ENCODE peak calls at places on chromosomes 5 and 9, in seven cellular contexts. One of them, this sample, is unnamed.
A peak's percentile ranks its signal among the peaks of the same experiment; 100 is the strongest.

GRCh38 chr5:6676702-6677101 is 36.5 kb upstream of the TENT4A start:
- DNase-seq in right atrium auricular region: no peak
- DNase-seq in gastrocnemius medialis: no peak
- DNase-seq in A549: no peak
- DNase-seq in fibroblast of lung: no peak
- DNase-seq in left ventricle myocardium inferior: no peak
- DNase-seq in GM12878: no peak
- DNase-seq in this sample: no peak

GRCh38 chr5:175840050-175840841 is 31.1 kb upstream of the CPLX2 start:
- DNase-seq in right atrium auricular region: no peak
- DNase-seq in gastrocnemius medialis: no peak
- DNase-seq in A549: no peak
- DNase-seq in fibroblast of lung: peak; percentile 33
- DNase-seq in left ventricle myocardium inferior: no peak
- DNase-seq in GM12878: no peak
- DNase-seq in this sample: no peak

GRCh38 chr5:122019936-122020590 is 58.0 kb downstream of the LOX start:
- DNase-seq in right atrium auricular region: no peak
- DNase-seq in gastrocnemius medialis: no peak
- DNase-seq in A549: no peak
- DNase-seq in fibroblast of lung: no peak
- DNase-seq in left ventricle myocardium inferior: no peak
- DNase-seq in GM12878: no peak
- DNase-seq in this sample: no peak

GRCh38 chr9:8437878-8438277 is 638.3 kb upstream of the DMAC1 start:
- DNase-seq in right atrium auricular region: no peak
- DNase-seq in gastrocnemius medialis: no peak
- DNase-seq in A549: no peak
- DNase-seq in fibroblast of lung: no peak
- DNase-seq in left ventricle myocardium inferior: no peak
- DNase-seq in GM12878: no peak
- DNase-seq in this sample: no peak

GRCh38 chr5:58410441-58410840 is 49.4 kb downstream of the PLK2 start:
- DNase-seq in right atrium auricular region: no peak
- DNase-seq in gastrocnemius medialis: no peak
- DNase-seq in A549: peak; percentile 18
- DNase-seq in fibroblast of lung: peak; percentile 78
- DNase-seq in left ventricle myocardium inferior: no peak
- DNase-seq in GM12878: no peak
- DNase-seq in this sample: no peak

GRCh38 chr5:150522504-150523464 is 14.9 kb downstream of the NDST1 start:
- DNase-seq in right atrium auricular region: no peak
- DNase-seq in gastrocnemius medialis: no peak
- DNase-seq in A549: no peak
- DNase-seq in fibroblast of lung: no peak
- DNase-seq in left ventricle myocardium inferior: peak; percentile 75
- DNase-seq in GM12878: no peak
- DNase-seq in this sample: no peak

GRCh38 chr5:3214396-3214795 is 381.2 kb upstream of the IRX1 start:
- DNase-seq in right atrium auricular region: no peak
- DNase-seq in gastrocnemius medialis: no peak
- DNase-seq in A549: no peak
- DNase-seq in fibroblast of lung: no peak
- DNase-seq in left ventricle myocardium inferior: no peak
- DNase-seq in GM12878: no peak
- DNase-seq in this sample: no peak

GRCh38 chr9:91945277-91946074 is 4.6 kb downstream of the ROR2 start:
- DNase-seq in right atrium auricular region: no peak
- DNase-seq in gastrocnemius medialis: no peak
- DNase-seq in A549: no peak
- DNase-seq in fibroblast of lung: peak; percentile 95
- DNase-seq in left ventricle myocardium inferior: no peak
- DNase-seq in GM12878: no peak
- DNase-seq in this sample: peak; percentile 66

GRCh38 chr5:111070272-111071134 is 1.0 kb upstream of the TSLP start:
- DNase-seq in right atrium auricular region: no peak
- DNase-seq in gastrocnemius medialis: no peak
- DNase-seq in A549: no peak
- DNase-seq in fibroblast of lung: no peak
- DNase-seq in left ventricle myocardium inferior: peak; percentile 26
- DNase-seq in GM12878: no peak
- DNase-seq in this sample: no peak

GRCh38 chr9:2241461-2241874 is 226.3 kb downstream of the SMARCA2 start:
- DNase-seq in right atrium auricular region: no peak
- DNase-seq in gastrocnemius medialis: no peak
- DNase-seq in A549: no peak
- DNase-seq in fibroblast of lung: peak; percentile 93
- DNase-seq in left ventricle myocardium inferior: peak; percentile 30
- DNase-seq in GM12878: no peak
- DNase-seq in this sample: peak; percentile 50

GRCh38 chr5:143968071-143968878 is 156.3 kb downstream of the HMHB1 start:
- DNase-seq in right atrium auricular region: no peak
- DNase-seq in gastrocnemius medialis: no peak
- DNase-seq in A549: peak; percentile 31
- DNase-seq in fibroblast of lung: peak; percentile 73
- DNase-seq in left ventricle myocardium inferior: no peak
- DNase-seq in GM12878: peak; percentile 34
- DNase-seq in this sample: no peak

GRCh38 chr5:71533614-71534013 is 53.5 kb upstream of the MCCC2 start:
- DNase-seq in right atrium auricular region: no peak
- DNase-seq in gastrocnemius medialis: no peak
- DNase-seq in A549: no peak
- DNase-seq in fibroblast of lung: peak; percentile 48
- DNase-seq in left ventricle myocardium inferior: no peak
- DNase-seq in GM12878: peak; percentile 33
- DNase-seq in this sample: no peak

GRCh38 chr9:137176302-137177182 is 4.7 kb upstream of the TMEM210 start:
- DNase-seq in right atrium auricular region: no peak
- DNase-seq in gastrocnemius medialis: no peak
- DNase-seq in A549: peak; percentile 91
- DNase-seq in fibroblast of lung: peak; percentile 26
- DNase-seq in left ventricle myocardium inferior: no peak
- DNase-seq in GM12878: no peak
- DNase-seq in this sample: no peak

GRCh38 chr9:2027761-2028160 is 12.6 kb downstream of the SMARCA2 start:
- DNase-seq in right atrium auricular region: no peak
- DNase-seq in gastrocnemius medialis: no peak
- DNase-seq in A549: no peak
- DNase-seq in fibroblast of lung: no peak
- DNase-seq in left ventricle myocardium inferior: no peak
- DNase-seq in GM12878: no peak
- DNase-seq in this sample: no peak

GRCh38 chr9:2679011-2679410 is 38.3 kb upstream of the KCNV2 start:
- DNase-seq in right atrium auricular region: no peak
- DNase-seq in gastrocnemius medialis: peak; percentile 32
- DNase-seq in A549: no peak
- DNase-seq in fibroblast of lung: no peak
- DNase-seq in left ventricle myocardium inferior: no peak
- DNase-seq in GM12878: no peak
- DNase-seq in this sample: no peak

GRCh38 chr9:4857163-4857562 is 64.4 kb downstream of the RCL1 start:
- DNase-seq in right atrium auricular region: no peak
- DNase-seq in gastrocnemius medialis: no peak
- DNase-seq in A549: no peak
- DNase-seq in fibroblast of lung: no peak
- DNase-seq in left ventricle myocardium inferior: no peak
- DNase-seq in GM12878: no peak
- DNase-seq in this sample: no peak

GRCh38 chr5:67206381-67207328 is 10.1 kb upstream of the CD180 start:
- DNase-seq in right atrium auricular region: no peak
- DNase-seq in gastrocnemius medialis: no peak
- DNase-seq in A549: peak; percentile 63
- DNase-seq in fibroblast of lung: peak; percentile 40
- DNase-seq in left ventricle myocardium inferior: no peak
- DNase-seq in GM12878: peak; percentile 94
- DNase-seq in this sample: no peak

GRCh38 chr5:15992918-15993317 is 186.7 kb downstream of the MARCHF11 start:
- DNase-seq in right atrium auricular region: no peak
- DNase-seq in gastrocnemius medialis: no peak
- DNase-seq in A549: no peak
- DNase-seq in fibroblast of lung: peak; percentile 47
- DNase-seq in left ventricle myocardium inferior: no peak
- DNase-seq in GM12878: no peak
- DNase-seq in this sample: no peak

GRCh38 chr5:61559722-61560121 is 227.7 kb downstream of the ZSWIM6 start:
- DNase-seq in right atrium auricular region: no peak
- DNase-seq in gastrocnemius medialis: no peak
- DNase-seq in A549: no peak
- DNase-seq in fibroblast of lung: no peak
- DNase-seq in left ventricle myocardium inferior: no peak
- DNase-seq in GM12878: no peak
- DNase-seq in this sample: no peak

GRCh38 chr5:463952-464351 is 21.0 kb downstream of the EXOC3 start:
- DNase-seq in right atrium auricular region: no peak
- DNase-seq in gastrocnemius medialis: no peak
- DNase-seq in A549: no peak
- DNase-seq in fibroblast of lung: no peak
- DNase-seq in left ventricle myocardium inferior: peak; percentile 12
- DNase-seq in GM12878: no peak
- DNase-seq in this sample: no peak

GRCh38 chr5:171444582-171444981 is 25.1 kb downstream of the FGF18 start:
- DNase-seq in right atrium auricular region: no peak
- DNase-seq in gastrocnemius medialis: no peak
- DNase-seq in A549: no peak
- DNase-seq in fibroblast of lung: no peak
- DNase-seq in left ventricle myocardium inferior: no peak
- DNase-seq in GM12878: no peak
- DNase-seq in this sample: no peak

GRCh38 chr5:129148-129547 is 37.2 kb downstream of the PLEKHG4B start:
- DNase-seq in right atrium auricular region: no peak
- DNase-seq in gastrocnemius medialis: no peak
- DNase-seq in A549: no peak
- DNase-seq in fibroblast of lung: no peak
- DNase-seq in left ventricle myocardium inferior: no peak
- DNase-seq in GM12878: no peak
- DNase-seq in this sample: no peak

GRCh38 chr5:173866249-173867172 is 21.6 kb upstream of the CPEB4 start:
- DNase-seq in right atrium auricular region: no peak
- DNase-seq in gastrocnemius medialis: no peak
- DNase-seq in A549: no peak
- DNase-seq in fibroblast of lung: no peak
- DNase-seq in left ventricle myocardium inferior: peak; percentile 28
- DNase-seq in GM12878: no peak
- DNase-seq in this sample: no peak

GRCh38 chr9:89548210-89548609 is 50.3 kb upstream of the SEMA4D start:
- DNase-seq in right atrium auricular region: no peak
- DNase-seq in gastrocnemius medialis: no peak
- DNase-seq in A549: no peak
- DNase-seq in fibroblast of lung: no peak
- DNase-seq in left ventricle myocardium inferior: no peak
- DNase-seq in GM12878: no peak
- DNase-seq in this sample: no peak

GRCh38 chr9:89553451-89554020 is 51.3 kb upstream of the GADD45G start:
- DNase-seq in right atrium auricular region: no peak
- DNase-seq in gastrocnemius medialis: no peak
- DNase-seq in A549: no peak
- DNase-seq in fibroblast of lung: no peak
- DNase-seq in left ventricle myocardium inferior: no peak
- DNase-seq in GM12878: no peak
- DNase-seq in this sample: no peak

GRCh38 chr9:89549031-89549644 is 51.2 kb upstream of the SEMA4D start:
- DNase-seq in right atrium auricular region: peak; percentile 75
- DNase-seq in gastrocnemius medialis: peak; percentile 49
- DNase-seq in A549: peak; percentile 82
- DNase-seq in fibroblast of lung: peak; percentile 62
- DNase-seq in left ventricle myocardium inferior: peak; percentile 75
- DNase-seq in GM12878: peak; percentile 62
- DNase-seq in this sample: peak; percentile 65

GRCh38 chr9:89547000-89547399 is 49.1 kb upstream of the SEMA4D start:
- DNase-seq in right atrium auricular region: no peak
- DNase-seq in gastrocnemius medialis: no peak
- DNase-seq in A549: no peak
- DNase-seq in fibroblast of lung: no peak
- DNase-seq in left ventricle myocardium inferior: no peak
- DNase-seq in GM12878: no peak
- DNase-seq in this sample: no peak

GRCh38 chr9:89550516-89550915 is 52.6 kb upstream of the SEMA4D start:
- DNase-seq in right atrium auricular region: no peak
- DNase-seq in gastrocnemius medialis: no peak
- DNase-seq in A549: no peak
- DNase-seq in fibroblast of lung: no peak
- DNase-seq in left ventricle myocardium inferior: no peak
- DNase-seq in GM12878: no peak
- DNase-seq in this sample: no peak
- H3K27ac ChIP-seq in right atrium auricular region: no peak overlapping the region
- H3K27ac ChIP-seq in gastrocnemius medialis: no peak overlapping the region
- H3K27ac ChIP-seq in A549: no peak overlapping the region
- H3K27ac ChIP-seq in fibroblast of lung: no peak overlapping the region
- H3K27ac ChIP-seq in left ventricle myocardium inferior: no peak overlapping the region
- H3K27ac ChIP-seq in GM12878: no peak overlapping the region
- H3K27ac ChIP-seq in this sample: no peak overlapping the region

GRCh38 chr5:108093186-108093585 is 288.7 kb downstream of the FBXL17 start:
- DNase-seq in right atrium auricular region: no peak
- DNase-seq in gastrocnemius medialis: no peak
- DNase-seq in A549: peak; percentile 18
- DNase-seq in fibroblast of lung: peak; percentile 56
- DNase-seq in left ventricle myocardium inferior: no peak
- DNase-seq in GM12878: no peak
- DNase-seq in this sample: no peak
- TF ChIP-seq CTCF in right atrium auricular region: no peak
- TF ChIP-seq CTCF in gastrocnemius medialis: no peak
- TF ChIP-seq CTCF in A549: peak; percentile 48
- TF ChIP-seq CTCF in fibroblast of lung: peak; percentile 61
- TF ChIP-seq CTCF in left ventricle myocardium inferior: peak; percentile 45
- TF ChIP-seq CTCF in GM12878: peak; percentile 39
- TF ChIP-seq CTCF in this sample: no peak

DNA sequence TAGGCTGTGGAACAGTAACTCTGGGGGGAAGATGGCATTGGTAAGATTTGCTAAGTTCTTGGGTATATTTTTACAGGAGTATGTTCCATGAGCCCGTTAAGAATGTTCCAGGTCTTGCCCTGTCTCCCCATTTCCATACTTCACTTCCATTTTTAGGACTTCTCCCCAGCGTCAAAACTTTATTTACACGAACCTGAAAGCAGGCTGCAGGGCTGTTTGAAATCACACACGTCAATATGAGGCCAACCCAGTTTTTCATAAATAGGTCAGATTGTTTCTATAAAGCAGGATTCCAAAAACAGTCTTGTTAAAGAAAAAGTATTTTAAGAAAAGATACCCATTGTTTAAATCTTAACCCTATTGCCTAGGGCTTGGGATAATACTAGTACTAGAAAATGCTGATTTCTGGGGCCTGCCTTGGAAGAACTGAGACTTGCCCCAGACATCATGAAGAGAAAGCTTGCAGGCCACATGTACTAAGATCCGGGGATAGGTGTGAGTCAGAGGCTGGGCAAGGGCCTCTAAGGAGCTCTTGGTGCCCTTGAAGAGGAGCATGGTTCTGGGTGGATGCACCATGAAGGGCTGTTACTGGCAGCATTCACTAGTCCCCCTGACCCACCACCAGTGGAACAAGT is 24.2 kb downstream of the TRIO start:
- DNase-seq in right atrium auricular region: no peak
- DNase-seq in gastrocnemius medialis: no peak
- DNase-seq in A549: no peak
- DNase-seq in fibroblast of lung: peak; percentile 53
- DNase-seq in left ventricle myocardium inferior: no peak
- DNase-seq in GM12878: no peak
- DNase-seq in this sample: no peak
- H3K27ac ChIP-seq in right atrium auricular region: peak overlapping the region; percentile 45
- H3K27ac ChIP-seq in gastrocnemius medialis: peak overlapping the region; percentile 19
- H3K27ac ChIP-seq in A549: peak overlapping the region; percentile 61
- H3K27ac ChIP-seq in fibroblast of lung: peak overlapping the region; percentile 22
- H3K27ac ChIP-seq in left ventricle myocardium inferior: no peak overlapping the region
- H3K27ac ChIP-seq in GM12878: peak overlapping the region; percentile 91
- H3K27ac ChIP-seq in this sample: no peak overlapping the region

GRCh38 chr5:115377468-115378217 is 81.2 kb upstream of the CCDC112 start:
- DNase-seq in right atrium auricular region: no peak
- DNase-seq in gastrocnemius medialis: no peak
- DNase-seq in A549: no peak
- DNase-seq in fibroblast of lung: peak; percentile 89
- DNase-seq in left ventricle myocardium inferior: no peak
- DNase-seq in GM12878: peak; percentile 4
- DNase-seq in this sample: no peak
- TF ChIP-seq CTCF in right atrium auricular region: peak; percentile 15
- TF ChIP-seq CTCF in gastrocnemius medialis: peak; percentile 43
- TF ChIP-seq CTCF in A549: peak; percentile 32
- TF ChIP-seq CTCF in fibroblast of lung: peak; percentile 37
- TF ChIP-seq CTCF in left ventricle myocardium inferior: peak; percentile 67
- TF ChIP-seq CTCF in GM12878: no peak
- TF ChIP-seq CTCF in this sample: no peak